ENCODE peak calls at places on chromosome 12, in five cellular contexts. S is glutamatergic neuron, B is neural progenitor cell, L is progenitor cell of endocrine pancreas, U is activated gamma-delta T cell treated with Interleukin-2 at 50 U/mL for 16 hours. F is an unnamed sample.

GRCh38 chr12:82952946-82953345 is 266.2 kb downstream of the TMTC2 start:
- DNase-seq in S (no peak), B (no peak), L (no peak), U (no peak), F (no peak)

GRCh38 chr12:25769076-25769945 is 189.2 kb upstream of the RASSF8 start:
- DNase-seq in S (no peak), B (no peak), L (no peak), U (no peak), F (no peak)

GRCh38 chr12:4275869-4276253 is 2.3 kb downstream of the CCND2 start:
- DNase-seq in S (no peak), B (peak), L (no peak), U (no peak), F (no peak)

GRCh38 chr12:71840226-71840847 is 778 bp downstream of the TBC1D15 start:
- DNase-seq in S (no peak), B (no peak), L (no peak), U (no peak), F (no peak)

GRCh38 chr12:120902846-120903381 is 1.2 kb downstream of the SPPL3 start:
- DNase-seq in S (no peak), B (no peak), L (no peak), U (no peak), F (no peak)

GRCh38 chr12:6341439-6342139 is at the start of gene TNFRSF1A:
- DNase-seq in S (no peak), B (peak), L (peak), U (no peak), F (peak)

GRCh38 chr12:9049520-9050133 is 60.3 kb downstream of the KLRG1 start:
- DNase-seq in S (no peak), B (peak), L (no peak), U (no peak), F (peak)

GRCh38 chr12:50119387-50119786 is 7.4 kb downstream of the COX14 start:
- DNase-seq in S (no peak), B (no peak), L (no peak), U (no peak), F (no peak)

GRCh38 chr12:31518680-31519227 is 72.2 kb downstream of the DENND5B start:
- DNase-seq in S (no peak), B (peak), L (no peak), U (no peak), F (peak)

GRCh38 chr12:72330291-72330690 is 58.1 kb downstream of the TRHDE start:
- DNase-seq in S (peak), B (peak), L (no peak), U (no peak), F (no peak)

GRCh38 chr12:50925342-50925651 is 27.0 kb upstream of the HIGD1C start:
- DNase-seq in S (no peak), B (no peak), L (no peak), U (peak), F (peak)